ENCODE peak calls at places on chromosomes 4 and X, in four cellular contexts. One of them, this sample, is unnamed.

GRCh38 chr4:69124941-69125340 is 28.7 kb downstream of the UGT2B7 start:
- DNase-seq in GM23248: no peak
- DNase-seq in H1: no peak
- DNase-seq in neuronal stem cell: no peak
- DNase-seq in this sample: no peak

GRCh38 chr4:156790866-156791265 is 180.7 kb downstream of the PDGFC start:
- DNase-seq in H1: no peak
- DNase-seq in GM23248: peak; percentile 75
- DNase-seq in neuronal stem cell: peak; percentile 43
- DNase-seq in this sample: no peak

GRCh38 chr4:128869801-128870509 is 60.5 kb downstream of the JADE1 start:
- DNase-seq in GM23248: no peak
- DNase-seq in neuronal stem cell: no peak
- DNase-seq in H1: peak; percentile 22
- DNase-seq in this sample: no peak

GRCh38 chrX:26783512-26784225 is 567.7 kb downstream of the MAGEB5 start:
- DNase-seq in neuronal stem cell: peak; percentile 0
- DNase-seq in GM23248: peak; percentile 48
- DNase-seq in H1: peak; percentile 44
- DNase-seq in this sample: no peak

GRCh38 chr4:139655116-139655515 is 10.5 kb upstream of the MGST2 start:
- DNase-seq in GM23248: peak; percentile 64
- DNase-seq in neuronal stem cell: no peak
- DNase-seq in H1: no peak
- DNase-seq in this sample: no peak

GRCh38 chr4:34157546-34157945 is 2086.8 kb downstream of the ARAP2 start:
- DNase-seq in GM23248: no peak
- DNase-seq in neuronal stem cell: no peak
- DNase-seq in H1: no peak
- DNase-seq in this sample: no peak

GRCh38 chr4:41136456-41136855 is 77.9 kb downstream of the APBB2 start:
- DNase-seq in H1: no peak
- DNase-seq in GM23248: no peak
- DNase-seq in neuronal stem cell: no peak
- DNase-seq in this sample: no peak

GRCh38 chrX:39011454-39012204 is 210.4 kb downstream of the MID1IP1 start:
- DNase-seq in GM23248: peak; percentile 65
- DNase-seq in H1: no peak
- DNase-seq in neuronal stem cell: no peak
- DNase-seq in this sample: no peak

GRCh38 chr4:5962416-5962815 is 55.8 kb downstream of the C4orf50 start:
- DNase-seq in neuronal stem cell: no peak
- DNase-seq in H1: no peak
- DNase-seq in GM23248: no peak
- DNase-seq in this sample: no peak

GRCh38 chr4:169117591-169118081 is 107.6 kb upstream of the CBR4 start:
- DNase-seq in GM23248: peak; percentile 81
- DNase-seq in H1: no peak
- DNase-seq in neuronal stem cell: no peak
- DNase-seq in this sample: no peak

GRCh38 chr4:56681158-56681848 is at the start of gene HOPX:
- DNase-seq in GM23248: no peak
- DNase-seq in neuronal stem cell: no peak
- DNase-seq in H1: no peak
- DNase-seq in this sample: peak; percentile 66

GRCh38 chrX:75291611-75292010 is 17.7 kb downstream of the UPRT start:
- DNase-seq in GM23248: no peak
- DNase-seq in H1: no peak
- DNase-seq in neuronal stem cell: no peak
- DNase-seq in this sample: no peak

GRCh38 chr4:6489962-6490361 is 17.5 kb upstream of the PPP2R2C start:
- DNase-seq in H1: peak; percentile 19
- DNase-seq in neuronal stem cell: no peak
- DNase-seq in GM23248: no peak
- DNase-seq in this sample: no peak

GRCh38 chrX:38929966-38930421 is 128.7 kb downstream of the MID1IP1 start:
- DNase-seq in H1: no peak
- DNase-seq in neuronal stem cell: no peak
- DNase-seq in GM23248: peak; percentile 85
- DNase-seq in this sample: no peak

GRCh38 chrX:10259716-10260115 is 102.9 kb downstream of the CLCN4 start:
- DNase-seq in H1: no peak
- DNase-seq in GM23248: peak; percentile 59
- DNase-seq in neuronal stem cell: no peak
- DNase-seq in this sample: no peak

GRCh38 chr4:168059251-168059650 is 33.1 kb upstream of the ANXA10 start:
- DNase-seq in GM23248: peak; percentile 53
- DNase-seq in neuronal stem cell: no peak
- DNase-seq in H1: no peak
- DNase-seq in this sample: no peak

GRCh38 chr4:53705151-53705764 is 114.0 kb upstream of the LNX1 start:
- DNase-seq in GM23248: peak; percentile 20
- DNase-seq in H1: no peak
- DNase-seq in neuronal stem cell: no peak
- DNase-seq in this sample: no peak
- H3K27ac ChIP-seq in GM23248: no peak overlapping the region
- H3K27ac ChIP-seq in H1: no peak overlapping the region
- H3K27ac ChIP-seq in neuronal stem cell: no peak overlapping the region
- H3K27ac ChIP-seq in this sample: no peak overlapping the region

DNA sequence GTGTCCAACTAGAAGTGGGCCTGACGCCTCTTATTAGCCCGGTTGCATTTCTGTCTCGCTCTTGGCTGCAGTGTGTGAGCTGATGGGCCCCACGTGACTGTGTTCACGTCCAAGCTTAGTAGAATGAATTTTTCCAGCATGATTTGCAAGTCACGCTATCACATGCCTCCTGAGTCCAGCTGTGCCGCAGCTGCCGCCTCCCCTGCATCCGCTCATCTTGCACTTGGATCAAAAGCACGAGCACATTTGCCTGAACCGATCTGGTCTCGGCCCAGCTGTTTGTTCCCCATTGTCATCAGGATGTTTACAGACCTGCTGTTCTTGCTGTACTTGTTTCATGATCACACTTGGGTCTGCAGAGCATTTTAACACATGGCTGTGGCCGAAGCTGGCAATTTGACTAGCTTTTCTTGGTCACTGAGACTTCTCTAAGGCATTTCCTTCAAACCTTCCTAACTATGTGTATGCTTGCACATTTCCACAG is 126.5 kb downstream of the KIT start:
- DNase-seq in neuronal stem cell: no peak
- DNase-seq in H1: no peak
- DNase-seq in GM23248: peak; percentile 96
- DNase-seq in this sample: peak; percentile 95
- H3K9ac ChIP-seq in neuronal stem cell: no peak overlapping the region
- H3K9ac ChIP-seq in H1: no peak overlapping the region
- H3K9ac ChIP-seq in GM23248: peak overlapping the region; percentile 47
- H3K9ac ChIP-seq in this sample: no peak overlapping the region

DNA sequence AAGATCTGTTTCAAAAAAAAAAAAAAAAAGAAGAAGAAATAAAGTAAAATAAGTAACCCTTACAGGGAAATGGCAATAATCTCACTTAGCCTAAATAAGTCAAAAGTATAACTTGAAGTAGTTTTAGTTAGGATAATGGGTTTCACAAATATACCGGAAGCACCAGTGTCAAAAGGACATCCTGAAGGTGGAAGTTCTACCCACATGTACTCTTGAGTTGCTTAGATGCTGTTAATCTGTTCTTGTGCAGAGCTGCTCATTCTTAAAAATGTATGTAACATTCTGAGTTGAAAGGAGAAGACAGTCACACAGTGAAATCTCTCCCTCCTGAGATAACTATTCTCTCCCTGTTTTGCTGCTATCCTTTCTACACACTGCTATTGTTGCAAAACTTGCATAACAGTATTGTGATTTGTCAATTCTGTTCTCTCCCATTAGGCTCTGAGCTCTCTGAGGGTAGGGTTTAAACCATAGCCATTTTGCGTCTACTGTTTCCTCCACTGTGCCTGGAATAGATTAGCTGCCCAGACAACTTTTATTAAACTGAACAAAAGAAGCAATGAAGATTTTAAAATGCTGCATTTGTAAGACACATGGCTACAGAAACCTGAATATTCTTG is 11.1 kb upstream of the CCNG2 start:
- DNase-seq in H1: no peak
- DNase-seq in neuronal stem cell: no peak
- DNase-seq in GM23248: peak; percentile 48
- DNase-seq in this sample: no peak
- H3K27ac ChIP-seq in H1: no peak overlapping the region
- H3K27ac ChIP-seq in neuronal stem cell: no peak overlapping the region
- H3K27ac ChIP-seq in GM23248: peak overlapping the region; percentile 32
- H3K27ac ChIP-seq in this sample: no peak overlapping the region

GRCh38 chr4:105389167-105389566 is 84.7 kb downstream of the PPA2 start:
- DNase-seq in GM23248: peak; percentile 60
- DNase-seq in neuronal stem cell: no peak
- DNase-seq in H1: no peak
- DNase-seq in this sample: no peak
- H3K9ac ChIP-seq in GM23248: no peak overlapping the region
- H3K9ac ChIP-seq in neuronal stem cell: no peak overlapping the region
- H3K9ac ChIP-seq in H1: no peak overlapping the region
- H3K9ac ChIP-seq in this sample: no peak overlapping the region

GRCh38 chrX:129682979-129683378 is 28.2 kb upstream of the APLN start:
- DNase-seq in neuronal stem cell: no peak
- DNase-seq in H1: no peak
- DNase-seq in GM23248: no peak
- DNase-seq in this sample: no peak

GRCh38 chrX:129679856-129680255 is 25.1 kb upstream of the APLN start:
- DNase-seq in neuronal stem cell: no peak
- DNase-seq in GM23248: peak; percentile 56
- DNase-seq in H1: no peak
- DNase-seq in this sample: no peak

GRCh38 chrX:129678881-129679195 is 24.1 kb upstream of the APLN start:
- DNase-seq in GM23248: no peak
- DNase-seq in neuronal stem cell: no peak
- DNase-seq in H1: no peak
- DNase-seq in this sample: no peak

GRCh38 chrX:129678176-129678880 is 23.6 kb upstream of the APLN start:
- DNase-seq in neuronal stem cell: no peak
- DNase-seq in H1: no peak
- DNase-seq in GM23248: peak; percentile 62
- DNase-seq in this sample: peak; percentile 78
- H3K27ac ChIP-seq in neuronal stem cell: no peak overlapping the region
- H3K27ac ChIP-seq in H1: no peak overlapping the region
- H3K27ac ChIP-seq in GM23248: no peak overlapping the region
- H3K27ac ChIP-seq in this sample: peak overlapping the region; percentile 76

This sample was measured in kidney.